ENCODE peak calls at places on chromosome 20, in ten cellular contexts. M is vagina, Z is GM23248, E is body of pancreas, O is K562, U is cardiac muscle cell, F is A549, R is heart right ventricle, J is right cardiac atrium, G is tibial nerve. S is an unnamed sample. For H3K9me3 and H3K4me1, the result is how much of the 10 kb centered on the place peaks cover.

GRCh38 chr20:23125625-23126191 is 39.6 kb upstream of the CD93 start:
- DNase-seq in E (peak), G (no peak), F (no peak), M (no peak), Z (peak), R (no peak), U (no peak), O (peak), J (peak), S (peak)

GRCh38 chr20:50350510-50351249 is 159.5 kb upstream of the PTPN1 start:
- DNase-seq in R (no peak), M (no peak), E (no peak), U (no peak), G (no peak), Z (no peak), F (no peak), O (no peak), J (no peak), S (no peak)

GRCh38 chr20:8036771-8037170 is 17.2 kb upstream of the TMX4 start:
- DNase-seq in O (no peak), Z (no peak), F (no peak), U (no peak), E (no peak), J (no peak), G (no peak), R (no peak), M (no peak), S (no peak)

GRCh38 chr20:45410887-45411286 is 2.8 kb downstream of the DBNDD2 start:
- DNase-seq in E (no peak), U (no peak), M (no peak), Z (no peak), O (no peak), J (no peak), G (no peak), F (no peak), R (no peak), S (no peak)

GRCh38 chr20:6061544-6061943 is 7.7 kb upstream of the LRRN4 start:
- DNase-seq in J (no peak), O (no peak), Z (no peak), E (no peak), R (no peak), G (no peak), M (no peak), U (no peak), F (no peak), S (no peak)

GRCh38 chr20:63846128-63846771 is 15.0 kb upstream of the ABHD16B start:
- DNase-seq in R (peak), M (no peak), Z (peak), G (no peak), F (no peak), U (peak), E (no peak), J (peak), O (peak), S (peak)

GRCh38 chr20:34862724-34863123 is 9.9 kb downstream of the GGT7 start:
- DNase-seq in M (no peak), Z (no peak), R (no peak), E (no peak), O (no peak), J (no peak), G (no peak), U (no peak), F (no peak), S (no peak)

GRCh38 chr20:64224344-64225165 is 31.0 kb upstream of the PCMTD2 start:
- DNase-seq in J (peak), F (no peak), R (no peak), E (peak), Z (peak), M (no peak), O (no peak), U (no peak), G (no peak), S (no peak)

GRCh38 chr20:24164360-24164759 is 175.8 kb upstream of the GGTLC1 start:
- DNase-seq in J (no peak), M (no peak), F (peak), Z (peak), E (no peak), O (peak), U (peak), G (no peak), R (no peak), S (no peak)

GRCh38 chr20:33132858-33133615 is 34.9 kb upstream of the BPIFA2 start:
- DNase-seq in Z (peak), J (peak), O (no peak), F (no peak), R (no peak), G (no peak), U (no peak), M (no peak), E (no peak), S (no peak)
- H3K9me3 ChIP-seq in Z (under half), J (under half), O (under half), F (under half), R (under half), G (under half), U (under half), M (under half), E (under half), S (under half)

GRCh38 chr20:56924976-56925695 is 296.0 kb downstream of the TFAP2C start:
- DNase-seq in U (peak), G (no peak), J (peak), F (no peak), E (peak), O (no peak), M (no peak), R (no peak), Z (peak), S (no peak)
- H3K4me3 ChIP-seq in U (peak), G (peak), J (peak), F (peak), E (no peak), O (no peak), M (peak), R (peak), Z (peak), S (no peak)

GRCh38 chr20:53190225-53190624 is 218.1 kb downstream of the TSHZ2 start:
- DNase-seq in O (no peak), G (no peak), E (no peak), U (no peak), Z (no peak), J (no peak), M (no peak), R (no peak), F (no peak), S (no peak)
- H3K4me1 ChIP-seq in O (under half), G (under half), E (under half), U (under half), Z (under half), J (under half), M (under half), R (under half), F (under half), S (under half)

DNA sequence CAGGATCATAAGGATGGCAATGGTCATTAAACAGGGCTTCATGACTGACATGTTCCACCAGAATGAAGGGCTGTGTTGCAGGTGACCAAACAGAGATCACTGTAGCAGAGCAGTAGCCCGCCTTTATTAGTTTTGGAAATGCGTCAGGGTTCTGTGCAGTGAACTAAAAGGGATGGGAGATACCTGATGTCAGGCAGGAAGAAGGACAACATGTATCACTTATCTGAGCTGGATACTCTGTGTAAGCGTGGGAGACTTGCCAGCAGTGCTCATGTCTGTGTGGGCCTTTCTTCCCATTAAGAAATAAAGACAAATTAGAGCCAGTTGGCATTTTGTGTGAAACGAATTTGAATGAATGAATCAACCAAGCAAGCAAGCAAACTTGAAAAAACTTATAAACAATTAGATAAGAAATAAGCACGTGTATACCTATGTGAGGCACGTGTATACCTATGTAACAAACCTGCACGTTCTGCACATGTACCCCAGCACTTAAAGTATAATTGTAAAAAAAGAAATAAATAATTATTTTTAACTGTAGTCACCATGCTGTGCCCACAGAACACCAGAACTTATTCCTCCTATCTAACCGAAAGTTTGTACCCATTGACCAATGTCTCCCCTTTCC is at the start of gene DEFB116:
- DNase-seq in F (no peak), Z (no peak), M (no peak), E (no peak), R (no peak), U (no peak), G (no peak), O (no peak), J (no peak), S (no peak)
- H3K9me3 ChIP-seq in F (under half), Z (under half), M (under half), E (under half), R (under half), U (under half), G (under half), O (under half), J (under half), S (under half)

DNA sequence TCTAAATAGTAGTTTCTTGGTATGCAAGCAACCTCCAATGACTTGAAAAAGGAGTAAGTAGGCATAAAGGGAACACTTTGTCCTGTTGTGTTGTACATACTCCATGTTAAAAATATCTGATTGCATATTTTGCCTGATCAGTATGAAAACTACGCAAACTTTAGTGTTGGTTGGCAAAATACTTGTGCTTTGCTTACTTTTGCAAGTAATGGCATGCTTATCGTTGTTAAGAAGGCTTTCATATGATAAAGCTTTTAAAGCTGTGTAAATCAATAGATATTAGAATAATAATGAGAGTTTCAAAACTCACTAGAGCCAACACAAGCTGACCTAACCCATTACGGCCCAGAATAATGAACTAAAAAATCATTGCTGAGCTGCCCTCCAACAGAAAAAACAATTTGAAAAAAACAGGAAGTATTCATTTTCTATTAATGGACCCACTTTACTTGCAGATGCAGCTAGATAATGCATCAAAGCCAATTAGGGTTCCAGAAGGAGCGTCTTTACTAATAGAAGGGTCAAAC is 82.0 kb downstream of the SNAP25 start:
- DNase-seq in F (no peak), M (no peak), G (no peak), U (no peak), R (no peak), Z (no peak), J (no peak), O (no peak), E (no peak), S (no peak)
- H3K4me3 ChIP-seq in F (no peak), M (no peak), G (no peak), U (no peak), R (no peak), Z (no peak), J (no peak), O (no peak), E (no peak), S (no peak)

GRCh38 chr20:53870426-53871199 is 199.8 kb downstream of the BCAS1 start:
- DNase-seq in O (peak), R (no peak), E (no peak), U (no peak), J (no peak), Z (peak), G (no peak), M (no peak), F (no peak), S (no peak)
- H3K4me1 ChIP-seq in O (under half), R (under half), E (half or more), U (under half), J (under half), Z (under half), G (under half), M (under half), F (half or more), S (under half)

GRCh38 chr20:32607727-32608663 is 22.9 kb upstream of the NOL4L start:
- DNase-seq in Z (no peak), O (no peak), E (no peak), F (no peak), M (no peak), U (no peak), J (no peak), G (no peak), R (peak), S (no peak)

GRCh38 chr20:32609993-32610896 is 25.1 kb upstream of the NOL4L start:
- DNase-seq in R (no peak), E (no peak), M (no peak), O (no peak), J (no peak), F (no peak), Z (no peak), U (peak), G (no peak), S (no peak)

GRCh38 chr20:32608664-32609015 is 23.5 kb upstream of the NOL4L start:
- DNase-seq in F (no peak), R (no peak), U (no peak), Z (no peak), M (no peak), G (no peak), J (no peak), O (no peak), E (no peak), S (no peak)

GRCh38 chr20:32610897-32611218 is 25.7 kb upstream of the NOL4L start:
- DNase-seq in G (no peak), Z (no peak), R (no peak), U (no peak), M (no peak), J (no peak), F (no peak), O (no peak), E (no peak), S (no peak)

DNA sequence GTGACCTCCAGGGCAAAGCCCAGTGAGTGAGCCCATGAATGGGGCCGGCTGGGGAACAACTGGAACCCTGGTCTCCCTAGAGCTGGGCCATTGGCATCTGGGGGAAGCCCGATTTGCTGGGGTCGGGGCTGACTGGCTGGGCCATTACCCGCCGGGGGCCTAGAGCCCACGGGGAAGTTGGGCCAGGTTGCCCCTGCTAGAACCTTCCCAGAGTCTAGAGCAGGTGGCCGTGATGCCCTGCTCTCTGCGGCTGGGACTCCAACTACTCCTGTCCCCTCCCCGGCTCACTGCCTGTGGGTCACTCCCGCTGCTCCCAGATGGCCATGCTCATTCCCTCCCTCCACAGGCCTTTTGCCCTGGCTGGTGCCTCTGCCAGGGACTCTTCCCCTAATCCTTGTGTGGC is 24.2 kb upstream of the NOL4L start:
- DNase-seq in E (no peak), R (no peak), M (no peak), J (no peak), F (no peak), U (no peak), G (no peak), Z (no peak), O (no peak), S (no peak)
- H3K9me3 ChIP-seq in E (under half), R (under half), M (under half), J (under half), F (under half), U (under half), G (under half), Z (under half), O (under half), S (under half)

GRCh38 chr20:33687370-33687915 is 1.3 kb upstream of the E2F1 start:
- DNase-seq in Z (peak), M (no peak), G (no peak), O (no peak), R (no peak), F (no peak), E (no peak), J (peak), U (no peak), S (no peak)

GRCh38 chr20:33686008-33686983 is at the start of gene E2F1:
- DNase-seq in E (peak), Z (peak), M (no peak), R (peak), O (peak), U (peak), G (peak), J (peak), F (peak), S (peak)

GRCh38 chr20:33687993-33688937 is 2.1 kb upstream of the E2F1 start:
- DNase-seq in J (no peak), F (no peak), U (no peak), G (no peak), Z (no peak), R (no peak), E (no peak), M (no peak), O (no peak), S (no peak)

GRCh38 chr20:33685328-33686007 is 717 bp downstream of the E2F1 start:
- DNase-seq in M (no peak), E (no peak), G (no peak), O (peak), J (peak), Z (peak), R (no peak), U (no peak), F (peak), S (no peak)

DNA sequence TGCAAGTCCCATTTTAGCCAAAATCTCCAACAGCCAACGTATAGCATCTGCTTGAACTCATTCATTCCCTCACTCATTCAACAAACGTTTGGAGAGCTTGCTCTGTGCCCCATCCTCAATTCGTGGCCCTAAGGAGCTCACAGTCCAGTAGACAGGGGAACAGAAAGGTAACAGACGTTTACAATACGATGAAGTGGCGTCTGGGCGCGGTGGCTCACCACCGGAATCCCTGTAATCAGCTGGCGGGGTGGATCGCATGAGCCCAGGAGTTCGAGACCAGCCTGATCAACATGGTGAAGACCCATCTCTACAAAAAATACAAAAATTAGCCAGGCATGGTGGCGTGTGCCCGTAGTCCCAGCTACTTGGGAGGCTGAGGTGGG is 790 bp upstream of the E2F1 start:
- DNase-seq in R (no peak), Z (no peak), M (no peak), O (no peak), E (no peak), G (no peak), F (no peak), J (peak), U (no peak), S (no peak)
- H3K4me3 ChIP-seq in R (peak), Z (peak), M (peak), O (no peak), E (no peak), G (no peak), F (peak), J (no peak), U (no peak), S (peak)

GRCh38 chr20:25314497-25315417 is 66.9 kb downstream of the PYGB start:
- DNase-seq in F (peak), U (no peak), G (no peak), R (no peak), J (no peak), Z (no peak), E (no peak), O (no peak), M (no peak), S (no peak)
- H3K4me1 ChIP-seq in F (half or more), U (under half), G (under half), R (under half), J (under half), Z (under half), E (under half), O (under half), M (under half), S (under half)

GRCh38 chr20:56222201-56222600 is 26.3 kb upstream of the MC3R start:
- DNase-seq in U (no peak), R (no peak), Z (peak), F (no peak), G (no peak), O (no peak), J (no peak), E (no peak), M (no peak), S (no peak)

GRCh38 chr20:56222945-56223344 is 25.6 kb upstream of the MC3R start:
- DNase-seq in Z (peak), G (no peak), M (no peak), J (no peak), U (no peak), R (no peak), E (no peak), O (no peak), F (no peak), S (no peak)

GRCh38 chr20:56217820-56218219 is 30.7 kb upstream of the MC3R start:
- DNase-seq in F (no peak), U (no peak), Z (no peak), M (no peak), R (no peak), O (no peak), J (no peak), G (no peak), E (no peak), S (no peak)

DNA sequence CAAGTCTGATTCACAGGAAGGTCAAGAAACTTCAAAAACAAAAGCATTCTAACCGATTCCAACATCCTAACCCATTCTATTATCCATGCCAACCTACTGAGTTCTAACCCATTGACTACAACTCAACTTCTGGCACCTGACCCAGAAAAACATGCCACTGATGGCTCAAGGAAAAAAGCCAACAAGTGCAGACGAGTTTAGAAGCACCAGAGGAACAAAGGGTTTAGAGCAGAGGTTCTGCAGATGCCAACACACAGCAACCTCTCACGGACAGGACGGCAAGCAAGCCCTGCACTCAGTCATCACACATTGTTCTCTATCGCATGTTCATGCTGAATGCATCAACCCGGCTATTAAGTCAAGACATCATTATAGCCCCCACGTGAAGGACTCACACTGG is 25.2 kb upstream of the MC3R start:
- DNase-seq in J (no peak), M (no peak), U (no peak), G (no peak), E (no peak), Z (no peak), O (no peak), F (no peak), R (no peak), S (no peak)
- H3K9me3 ChIP-seq in J (under half), M (under half), U (under half), G (under half), E (under half), Z (under half), O (under half), F (under half), R (under half), S (under half)

S was measured in adrenal gland.